ENCODE peak calls at places on chromosomes 13 and 19, in six cellular contexts. U is naive thymus-derived CD4-positive, alpha-beta T cell; Y is fibroblast of lung; F is colonic mucosa; G is suprapubic skin; N is CD4-positive, alpha-beta memory T cell. X is an unnamed sample.

GRCh38 chr13:87498681-87499080 is 172.5 kb upstream of the SLITRK5 start:
- DNase-seq in U (no peak), Y (peak), F (no peak), G (no peak), N (no peak), X (no peak)

GRCh38 chr13:29845440-29846056 is 4.9 kb downstream of the UBL3 start:
- DNase-seq in U (peak), Y (peak), F (no peak), G (no peak), N (no peak), X (no peak)

GRCh38 chr13:48942131-48942530 is 33.6 kb upstream of the FNDC3A start:
- DNase-seq in U (no peak), Y (peak), F (no peak), G (no peak), N (no peak), X (no peak)

GRCh38 chr13:100675660-100676129 is 1.1 kb upstream of the TMTC4 start:
- DNase-seq in U (no peak), Y (no peak), F (no peak), G (no peak), N (peak), X (no peak)

GRCh38 chr19:35297922-35298321 is 6.0 kb downstream of the MAG start:
- DNase-seq in U (no peak), Y (no peak), F (no peak), G (no peak), N (no peak), X (no peak)

GRCh38 chr13:66896933-66897332 is 333.2 kb downstream of the PCDH9 start:
- DNase-seq in U (no peak), Y (peak), F (no peak), G (no peak), N (no peak), X (no peak)

GRCh38 chr19:10421240-10421948 is 1.1 kb downstream of the PDE4A start:
- DNase-seq in U (no peak), Y (no peak), F (no peak), G (no peak), N (no peak), X (no peak)

GRCh38 chr19:15869109-15869555 is 28.7 kb downstream of the CYP4F2 start:
- DNase-seq in U (peak), Y (peak), F (peak), G (no peak), N (peak), X (no peak)

DNA sequence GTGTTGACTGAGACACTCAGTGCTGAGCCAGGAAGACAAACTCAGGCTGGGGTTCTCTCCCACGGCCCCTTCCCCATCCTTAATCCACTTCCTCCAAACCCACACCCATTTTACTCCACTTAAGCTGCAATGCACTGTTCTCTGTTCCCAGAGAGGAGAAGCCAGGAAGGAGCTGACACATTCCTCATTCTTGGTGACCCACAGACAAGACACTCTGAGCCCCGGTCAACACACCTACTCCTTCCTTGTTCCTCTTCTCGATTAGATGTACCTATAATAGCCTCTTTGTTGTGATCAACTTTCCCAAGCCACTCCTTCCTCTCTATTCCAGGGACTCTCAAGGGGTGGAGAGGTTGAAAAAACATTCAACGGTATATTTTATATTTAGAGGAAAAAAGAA is 47.1 kb downstream of the INSR start:
- DNase-seq in U (no peak), Y (no peak), F (peak), G (no peak), N (no peak), X (no peak)
- H3K27ac ChIP-seq in U (no peak), Y (no peak), F (peak), G (peak), N (no peak), X (no peak)

GRCh38 chr13:50670272-50670671 is 173.2 kb downstream of the DLEU7 start:
- DNase-seq in U (no peak), Y (no peak), F (no peak), G (no peak), N (no peak), X (no peak)
- H3K27ac ChIP-seq in U (no peak), Y (no peak), F (no peak), G (no peak), N (no peak), X (no peak)

GRCh38 chr13:45615501-45616101 is at the start of gene ERICH6B:
- DNase-seq in U (peak), Y (peak), F (no peak), G (no peak), N (no peak), X (no peak)
- H3K27ac ChIP-seq in U (no peak), Y (no peak), F (no peak), G (no peak), N (no peak), X (no peak)

DNA sequence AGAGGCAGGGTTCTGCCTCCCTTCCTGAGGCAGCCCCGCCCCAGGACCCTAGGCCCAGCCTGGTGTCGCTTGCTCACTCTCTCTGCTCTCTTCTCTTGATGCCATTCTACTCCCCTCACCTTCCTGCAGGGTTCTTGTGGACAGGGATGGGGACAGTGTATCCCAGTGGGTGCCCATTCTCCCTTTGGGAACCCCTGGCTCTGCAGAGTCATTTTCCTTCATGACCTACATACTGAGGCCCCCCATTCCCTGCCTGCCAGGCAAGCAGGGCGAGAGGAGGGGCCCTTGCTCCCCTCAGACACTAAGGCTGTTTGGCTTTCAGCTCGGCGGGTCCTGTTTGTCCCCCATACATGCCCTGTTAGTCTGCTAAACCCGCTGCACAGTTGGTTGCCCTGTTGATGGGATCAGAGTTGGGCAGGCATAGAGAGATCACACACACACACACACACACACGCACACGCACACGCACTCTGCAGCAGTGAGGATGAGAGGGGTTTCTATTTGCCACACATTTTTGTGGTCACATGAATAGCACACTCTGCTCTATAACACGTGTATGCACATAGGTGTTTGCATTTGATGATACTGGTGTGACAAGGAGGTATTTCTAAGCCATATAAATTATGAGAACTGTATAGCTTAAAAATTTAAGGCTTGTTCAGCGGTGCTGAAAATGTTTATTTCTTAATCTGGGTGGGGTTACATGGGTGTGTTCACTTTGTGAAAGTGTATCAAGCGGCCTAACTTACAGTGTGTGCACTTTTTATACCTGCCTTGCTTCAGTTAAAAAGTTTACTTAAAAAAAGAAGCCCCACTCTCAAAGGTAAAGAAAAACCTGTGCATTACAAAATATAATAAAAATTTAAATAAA is 20.3 kb downstream of the NFIX start:
- DNase-seq in U (no peak), Y (peak), F (no peak), G (no peak), N (no peak), X (no peak)
- H3K27ac ChIP-seq in U (no peak), Y (peak), F (peak), G (peak), N (no peak), X (peak)